ENCODE peak calls at places on chromosomes 2 and 18, in nine cellular contexts. Z, G, X, Y, Q, N, R, D and M are unnamed samples.

GRCh38 chr2:128970332-128971116 is 651.9 kb upstream of the HS6ST1 start:
- DNase-seq in Z (no peak), G (no peak), X (no peak), Y (no peak), Q (no peak), N (no peak), R (no peak), D (no peak), M (no peak)

GRCh38 chr2:118860506-118860905 is 13.1 kb upstream of the EN1 start:
- DNase-seq in Z (no peak), G (no peak), X (no peak), Y (no peak), Q (no peak), N (no peak), R (no peak), D (no peak), M (no peak)

GRCh38 chr18:42525905-42526304 is 570.9 kb downstream of the PIK3C3 start:
- DNase-seq in Z (no peak), G (no peak), X (no peak), Y (no peak), Q (no peak), N (no peak), R (no peak), D (no peak), M (no peak)

GRCh38 chr2:174436351-174436750 is 40.8 kb downstream of the SCRN3 start:
- DNase-seq in Z (no peak), G (no peak), X (no peak), Y (no peak), Q (peak), N (no peak), R (no peak), D (no peak), M (no peak)

GRCh38 chr18:33697498-33697897 is 119.5 kb downstream of the ASXL3 start:
- DNase-seq in Z (no peak), G (no peak), X (no peak), Y (no peak), Q (no peak), N (no peak), R (no peak), D (no peak), M (no peak)

GRCh38 chr2:226669905-226670304 is 129.7 kb downstream of the IRS1 start:
- DNase-seq in Z (no peak), G (no peak), X (no peak), Y (no peak), Q (no peak), N (no peak), R (no peak), D (no peak), M (no peak)

GRCh38 chr18:55504808-55505207 is 83.2 kb downstream of the TCF4 start:
- DNase-seq in Z (no peak), G (no peak), X (no peak), Y (no peak), Q (no peak), N (no peak), R (no peak), D (no peak), M (no peak)

GRCh38 chr2:11866358-11867335 is 120.2 kb downstream of the LPIN1 start:
- DNase-seq in Z (no peak), G (peak), X (no peak), Y (no peak), Q (no peak), N (no peak), R (no peak), D (no peak), M (no peak)

GRCh38 chr2:240931319-240931949 is 25.3 kb downstream of the CROCC2 start:
- DNase-seq in Z (no peak), G (no peak), X (no peak), Y (no peak), Q (no peak), N (no peak), R (peak), D (no peak), M (peak)

GRCh38 chr18:417495-417894 is 83.0 kb downstream of the COLEC12 start:
- DNase-seq in Z (no peak), G (no peak), X (no peak), Y (no peak), Q (no peak), N (no peak), R (no peak), D (no peak), M (no peak)

GRCh38 chr2:199274-199966 is 64.4 kb downstream of the SH3YL1 start:
- DNase-seq in Z (no peak), G (no peak), X (no peak), Y (no peak), Q (no peak), N (no peak), R (no peak), D (no peak), M (no peak)

GRCh38 chr2:91839904-91840868 is 3031.0 kb upstream of the TEKT4 start:
- DNase-seq in Z (no peak), G (no peak), X (no peak), Y (no peak), Q (no peak), N (no peak), R (no peak), D (no peak), M (no peak)

GRCh38 chr2:28325567-28326468 is 66.8 kb upstream of the FOSL2 start:
- DNase-seq in Z (peak), G (no peak), X (no peak), Y (no peak), Q (peak), N (no peak), R (no peak), D (peak), M (no peak)

GRCh38 chr18:77478619-77479018 is 229.0 kb downstream of the GALR1 start:
- DNase-seq in Z (no peak), G (no peak), X (no peak), Y (no peak), Q (peak), N (no peak), R (peak), D (no peak), M (no peak)

GRCh38 chr18:34821669-34822210 is 111.6 kb downstream of the DTNA start:
- DNase-seq in Z (no peak), G (no peak), X (no peak), Y (no peak), Q (peak), N (no peak), R (no peak), D (no peak), M (no peak)

GRCh38 chr2:147916723-147917122 is 71.9 kb downstream of the ACVR2A start:
- DNase-seq in Z (no peak), G (no peak), X (no peak), Y (no peak), Q (no peak), N (no peak), R (no peak), D (no peak), M (no peak)

GRCh38 chr18:12628706-12629702 is 28.9 kb downstream of the SPIRE1 start:
- DNase-seq in Z (no peak), G (no peak), X (no peak), Y (no peak), Q (peak), N (no peak), R (no peak), D (no peak), M (no peak)

GRCh38 chr2:6928452-6928851 is 11.2 kb downstream of the RNF144A start:
- DNase-seq in Z (no peak), G (no peak), X (no peak), Y (no peak), Q (no peak), N (no peak), R (no peak), D (no peak), M (no peak)

GRCh38 chr2:134410831-134411231 is 157.0 kb downstream of the MGAT5 start:
- DNase-seq in Z (no peak), G (no peak), X (no peak), Y (no peak), Q (peak), N (no peak), R (peak), D (no peak), M (no peak)

GRCh38 chr2:200199576-200200263 is 106.8 kb upstream of the SPATS2L start:
- DNase-seq in Z (no peak), G (no peak), X (no peak), Y (no peak), Q (no peak), N (no peak), R (no peak), D (no peak), M (no peak)

GRCh38 chr2:8058652-8059051 is 623.2 kb upstream of the ID2 start:
- DNase-seq in Z (no peak), G (no peak), X (no peak), Y (no peak), Q (no peak), N (no peak), R (no peak), D (no peak), M (no peak)

GRCh38 chr2:166393008-166393407 is 17.3 kb upstream of the SCN9A start:
- DNase-seq in Z (no peak), G (no peak), X (no peak), Y (no peak), Q (no peak), N (no peak), R (no peak), D (no peak), M (no peak)

GRCh38 chr2:12352891-12353290 is 363.8 kb upstream of the TRIB2 start:
- DNase-seq in Z (no peak), G (peak), X (no peak), Y (peak), Q (no peak), N (no peak), R (no peak), D (no peak), M (no peak)

GRCh38 chr18:9612215-9612830 is 2.0 kb downstream of the PPP4R1 start:
- DNase-seq in Z (no peak), G (peak), X (peak), Y (peak), Q (peak), N (peak), R (peak), D (no peak), M (peak)

GRCh38 chr2:59413751-59414570 is 1139.5 kb downstream of the BCL11A start:
- DNase-seq in Z (no peak), G (no peak), X (no peak), Y (peak), Q (no peak), N (no peak), R (no peak), D (no peak), M (no peak)

GRCh38 chr2:210655229-210655628 is 98.8 kb downstream of the CPS1 start:
- DNase-seq in Z (no peak), G (no peak), X (no peak), Y (no peak), Q (peak), N (no peak), R (no peak), D (no peak), M (no peak)

GRCh38 chr2:28544405-28544914 is 48.6 kb downstream of the PLB1 start:
- DNase-seq in Z (no peak), G (no peak), X (no peak), Y (no peak), Q (no peak), N (peak), R (no peak), D (no peak), M (no peak)

GRCh38 chr2:46177461-46178089 is 119.6 kb upstream of the EPAS1 start:
- DNase-seq in Z (no peak), G (no peak), X (no peak), Y (no peak), Q (peak), N (no peak), R (no peak), D (no peak), M (no peak)

GRCh38 chr2:38163006-38163405 is 87.1 kb upstream of the CYP1B1 start:
- DNase-seq in Z (no peak), G (no peak), X (no peak), Y (no peak), Q (no peak), N (no peak), R (no peak), D (no peak), M (no peak)

GRCh38 chr18:59712311-59712710 is 15.1 kb upstream of the CCBE1 start:
- DNase-seq in Z (no peak), G (no peak), X (no peak), Y (peak), Q (no peak), N (no peak), R (no peak), D (no peak), M (no peak)

GRCh38 chr2:83782122-83782521 is 677.0 kb downstream of the SUCLG1 start:
- DNase-seq in Z (no peak), G (no peak), X (no peak), Y (no peak), Q (no peak), N (no peak), R (no peak), D (no peak), M (no peak)

GRCh38 chr2:66228128-66228547 is 206.8 kb upstream of the MEIS1 start:
- DNase-seq in Z (no peak), G (no peak), X (peak), Y (no peak), Q (no peak), N (no peak), R (no peak), D (no peak), M (no peak)

GRCh38 chr2:70871398-70872211 is 36.0 kb upstream of the CD207 start:
- DNase-seq in Z (peak), G (peak), X (peak), Y (peak), Q (peak), N (peak), R (peak), D (peak), M (peak)

GRCh38 chr2:47360937-47361336 is 42.0 kb upstream of the MSH2 start:
- DNase-seq in Z (no peak), G (no peak), X (no peak), Y (no peak), Q (peak), N (no peak), R (no peak), D (no peak), M (no peak)

GRCh38 chr2:168712053-168712452 is 90.4 kb upstream of the NOSTRIN start:
- DNase-seq in Z (no peak), G (no peak), X (no peak), Y (no peak), Q (peak), N (no peak), R (no peak), D (no peak), M (no peak)

GRCh38 chr18:45589559-45590041 is 25.7 kb upstream of the SLC14A2 start:
- DNase-seq in Z (no peak), G (no peak), X (no peak), Y (no peak), Q (peak), N (no peak), R (no peak), D (no peak), M (no peak)

GRCh38 chr2:102764083-102764482 is 2.3 kb downstream of the TMEM182 start:
- DNase-seq in Z (peak), G (no peak), X (no peak), Y (no peak), Q (peak), N (no peak), R (no peak), D (no peak), M (no peak)

GRCh38 chr18:12904012-12904516 is 20.0 kb upstream of the PTPN2 start:
- DNase-seq in Z (no peak), G (no peak), X (no peak), Y (no peak), Q (no peak), N (no peak), R (no peak), D (no peak), M (peak)

GRCh38 chr18:57148263-57148662 is 1.4 kb downstream of the BOD1L2 start:
- DNase-seq in Z (no peak), G (no peak), X (no peak), Y (no peak), Q (no peak), N (no peak), R (no peak), D (no peak), M (no peak)